ENCODE peak calls at places on chromosomes 4 and X, in five cellular contexts. Q is Peyer's patch, B is upper lobe of left lung, U is Karpas-422, G is heart left ventricle. L is an unnamed sample. For H3K27me3 and H3K4me1, the result is how much of the 10 kb centered on the place peaks cover.

GRCh38 chr4:157521916-157522315 is 301.4 kb downstream of the GRIA2 start:
- DNase-seq in Q (no peak), B (no peak), U (no peak), G (no peak), L (no peak)

GRCh38 chr4:41339812-41340809 is 83.4 kb downstream of the UCHL1 start:
- DNase-seq in Q (no peak), B (no peak), U (no peak), G (no peak), L (peak)

GRCh38 chrX:53280703-53281320 is 572 bp downstream of the IQSEC2 start:
- DNase-seq in Q (no peak), B (no peak), U (no peak), G (peak), L (peak)

GRCh38 chr4:148145475-148145874 is 296.7 kb downstream of the NR3C2 start:
- DNase-seq in Q (no peak), B (no peak), U (no peak), G (no peak), L (no peak)

GRCh38 chr4:76688737-76689078 is 209.2 kb downstream of the SOWAHB start:
- DNase-seq in Q (no peak), B (no peak), U (no peak), G (no peak), L (no peak)

GRCh38 chr4:183838987-183839712 is 66.0 kb upstream of the STOX2 start:
- DNase-seq in Q (no peak), B (peak), U (no peak), G (no peak), L (peak)

GRCh38 chrX:134146493-134146892 is 90.5 kb upstream of the CCDC160 start:
- DNase-seq in Q (no peak), B (no peak), U (no peak), G (no peak), L (peak)

GRCh38 chrX:153061732-153062131 is 5.5 kb downstream of the PNMA3 start:
- DNase-seq in Q (no peak), B (no peak), U (no peak), G (no peak), L (no peak)

GRCh38 chrX:69387559-69388487 is 116.3 kb upstream of the NALF2 start:
- DNase-seq in Q (peak), B (no peak), U (peak), G (peak), L (peak)

GRCh38 chrX:30798810-30799209 is 90.2 kb downstream of the TAB3 start:
- DNase-seq in Q (no peak), B (no peak), U (no peak), G (no peak), L (no peak)

GRCh38 chrX:2410279-2411020 is 90.3 kb downstream of the DHRSX start:
- DNase-seq in Q (no peak), B (no peak), U (no peak), G (no peak), L (peak)

GRCh38 chr4:155066871-155067270 is 141.6 kb upstream of the NPY2R start:
- DNase-seq in Q (no peak), B (no peak), U (no peak), G (no peak), L (no peak)

GRCh38 chr4:106583567-106583966 is 215.0 kb upstream of the GIMD1 start:
- DNase-seq in Q (no peak), B (no peak), U (no peak), G (no peak), L (peak)

GRCh38 chrX:33336783-33337182 is 125.4 kb upstream of the DMD start:
- DNase-seq in Q (no peak), B (no peak), U (peak), G (peak), L (peak)

GRCh38 chrX:146581981-146582712 is 227.4 kb upstream of the CXorf51B start:
- DNase-seq in Q (no peak), B (no peak), U (no peak), G (no peak), L (peak)

GRCh38 chr4:119493419-119493818 is 135.2 kb downstream of the PDE5A start:
- DNase-seq in Q (no peak), B (no peak), U (peak), G (no peak), L (no peak)

GRCh38 chr4:8376361-8377102 is 64.0 kb downstream of the ACOX3 start:
- DNase-seq in Q (no peak), B (no peak), U (no peak), G (no peak), L (no peak)

GRCh38 chr4:177339794-177340374 is 30.2 kb downstream of the NEIL3 start:
- DNase-seq in Q (no peak), B (no peak), U (peak), G (no peak), L (peak)

GRCh38 chr4:144787365-144788263 is 141.7 kb downstream of the HHIP start:
- DNase-seq in Q (no peak), B (no peak), U (peak), G (no peak), L (peak)

GRCh38 chr4:73990988-73991883 is 3.2 kb upstream of the PPBP start:
- DNase-seq in Q (no peak), B (no peak), U (no peak), G (no peak), L (no peak)

GRCh38 chr4:16264798-16265197 is 38.5 kb upstream of the TAPT1 start:
- DNase-seq in Q (no peak), B (no peak), U (peak), G (no peak), L (peak)

GRCh38 chr4:37891221-37892159 is 606 bp downstream of the TBC1D1 start:
- DNase-seq in Q (peak), B (no peak), U (peak), G (peak), L (peak)

GRCh38 chr4:47913328-47913727 is 1.1 kb downstream of the NFXL1 start:
- DNase-seq in Q (no peak), B (no peak), U (peak), G (no peak), L (peak)

GRCh38 chrX:30635630-30636029 is 17.6 kb upstream of the GK start:
- DNase-seq in Q (no peak), B (no peak), U (peak), G (no peak), L (no peak)

GRCh38 chrX:129759576-129760061 is 20.1 kb upstream of the SASH3 start:
- DNase-seq in Q (peak), B (no peak), U (no peak), G (peak), L (no peak)

GRCh38 chrX:38262715-38263620 is 42.3 kb upstream of the SRPX start:
- DNase-seq in Q (no peak), B (peak), U (no peak), G (no peak), L (no peak)

GRCh38 chrX:48972214-48973164 is 845 bp upstream of the KCND1 start:
- DNase-seq in Q (peak), B (no peak), U (peak), G (no peak), L (peak)

GRCh38 chr4:83639849-83640493 is 104.1 kb downstream of the GPAT3 start:
- DNase-seq in Q (peak), B (no peak), U (peak), G (no peak), L (peak)

GRCh38 chrX:84165716-84166115 is 22.3 kb downstream of the RPS6KA6 start:
- DNase-seq in Q (no peak), B (no peak), U (no peak), G (no peak), L (no peak)

GRCh38 chr4:185811509-185812364 is at the start of gene SORBS2:
- DNase-seq in Q (peak), B (peak), U (peak), G (peak), L (peak)

GRCh38 chr4:153541426-153542096 is 75.4 kb downstream of the TMEM131L start:
- DNase-seq in Q (no peak), B (no peak), U (no peak), G (no peak), L (no peak)

GRCh38 chr4:85398276-85398675 is 76.7 kb upstream of the ARHGAP24 start:
- DNase-seq in Q (no peak), B (no peak), U (no peak), G (peak), L (peak)

GRCh38 chrX:124212622-124213021 is 119.8 kb upstream of the TEX13D start:
- DNase-seq in Q (no peak), B (no peak), U (peak), G (no peak), L (no peak)

GRCh38 chr4:138510053-138510452 is 267.9 kb upstream of the SLC7A11 start:
- DNase-seq in Q (no peak), B (no peak), U (no peak), G (no peak), L (no peak)

GRCh38 chr4:123649644-123650356 is 253.2 kb downstream of the SPRY1 start:
- DNase-seq in Q (no peak), B (no peak), U (no peak), G (peak), L (peak)

DNA sequence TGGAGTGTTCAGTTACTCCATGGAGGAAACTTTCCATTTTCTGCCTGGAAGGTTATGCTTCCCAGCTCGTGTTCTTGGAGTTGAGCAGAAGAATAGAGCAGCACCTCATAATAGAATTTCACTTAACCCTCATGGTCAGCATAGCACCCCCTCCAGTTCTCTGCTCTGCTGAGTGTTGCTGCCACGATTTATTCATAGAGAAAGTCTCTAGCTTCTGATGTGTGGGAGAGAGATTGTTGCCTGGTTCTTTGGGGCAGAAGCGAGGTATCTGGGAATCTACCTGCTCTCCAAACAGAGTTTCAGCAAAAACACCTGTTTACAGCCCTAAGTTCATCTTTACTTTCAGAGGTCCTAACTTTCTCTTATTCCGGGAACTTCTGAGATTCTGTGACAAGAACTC is 3.9 kb upstream of the DTHD1 start:
- DNase-seq in Q (no peak), B (no peak), U (no peak), G (no peak), L (no peak)
- H3K27me3 ChIP-seq in Q (under half), B (under half), U (under half), G (under half), L (under half)

GRCh38 chrX:136166221-136166855 is 19.0 kb downstream of the FHL1 start:
- DNase-seq in Q (no peak), B (no peak), U (peak), G (no peak), L (peak)

GRCh38 chrX:136176399-136176825 is 29.1 kb downstream of the FHL1 start:
- DNase-seq in Q (no peak), B (no peak), U (no peak), G (no peak), L (no peak)

GRCh38 chrX:136168929-136169735 is 21.8 kb downstream of the FHL1 start:
- DNase-seq in Q (no peak), B (no peak), U (no peak), G (peak), L (peak)

GRCh38 chrX:136170109-136170800 is 22.9 kb downstream of the FHL1 start:
- DNase-seq in Q (no peak), B (no peak), U (no peak), G (peak), L (peak)

GRCh38 chrX:136171420-136171819 is 24.1 kb downstream of the FHL1 start:
- DNase-seq in Q (no peak), B (no peak), U (no peak), G (no peak), L (peak)
- H3K4me1 ChIP-seq in Q (under half), B (under half), U (under half), G (under half), L (under half)

GRCh38 chr4:60201052-60201673 is 999.0 kb upstream of the ADGRL3 start:
- DNase-seq in Q (no peak), B (no peak), U (peak), G (no peak), L (peak)
- H3K27me3 ChIP-seq in Q (under half), B (under half), U (under half), G (under half), L (under half)

GRCh38 chr4:108010167-108010566 is 20.5 kb downstream of the HADH start:
- DNase-seq in Q (no peak), B (no peak), U (no peak), G (no peak), L (no peak)
- H3K4me1 ChIP-seq in Q (under half), B (under half), U (under half), G (under half), L (under half)

GRCh38 chrX:116823677-116824076 is 360.9 kb upstream of the CT83 start:
- DNase-seq in Q (no peak), B (no peak), U (no peak), G (no peak), L (no peak)
- H3K27me3 ChIP-seq in Q (under half), B (under half), U (under half), G (under half), L (under half)

GRCh38 chr4:7160951-7161440 is 31.3 kb upstream of the SORCS2 start:
- DNase-seq in Q (no peak), B (no peak), U (no peak), G (no peak), L (no peak)

GRCh38 chr4:7161721-7162214 is 30.6 kb upstream of the SORCS2 start:
- DNase-seq in Q (no peak), B (no peak), U (no peak), G (no peak), L (no peak)

GRCh38 chr4:7159923-7160322 is 32.4 kb upstream of the SORCS2 start:
- DNase-seq in Q (no peak), B (no peak), U (no peak), G (no peak), L (no peak)

GRCh38 chr4:7158991-7159390 is 33.3 kb upstream of the SORCS2 start:
- DNase-seq in Q (no peak), B (no peak), U (no peak), G (no peak), L (no peak)

DNA sequence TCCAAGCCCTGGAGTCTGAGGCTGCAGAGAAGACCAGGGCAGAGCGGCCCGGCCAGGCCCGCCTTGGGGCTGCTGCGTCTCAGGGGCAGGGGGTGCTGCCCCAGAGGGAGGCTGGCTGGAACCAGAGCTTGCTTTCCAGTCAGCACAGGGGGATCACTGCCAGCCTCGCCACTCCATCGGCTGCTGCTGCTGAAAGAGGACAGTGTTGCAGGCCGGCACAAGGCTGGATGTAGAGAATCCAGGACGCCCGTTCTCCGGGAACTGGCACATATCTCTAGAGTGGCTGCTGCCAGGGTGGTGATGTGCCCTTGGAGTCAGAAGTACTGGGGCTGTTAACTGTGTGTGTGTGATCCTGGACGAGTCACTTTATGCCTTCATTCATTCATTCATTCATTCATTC is 31.9 kb upstream of the SORCS2 start:
- DNase-seq in Q (no peak), B (no peak), U (no peak), G (peak), L (no peak)
- H3K4me1 ChIP-seq in Q (under half), B (under half), U (under half), G (under half), L (under half)

GRCh38 chr4:140141196-140141845 is 12.7 kb downstream of the MAML3 start:
- DNase-seq in Q (no peak), B (no peak), U (no peak), G (no peak), L (no peak)
- H3K27me3 ChIP-seq in Q (under half), B (under half), U (under half), G (under half), L (under half)

GRCh38 chr4:110485452-110485851 is 9.5 kb downstream of the ENPEP start:
- DNase-seq in Q (no peak), B (no peak), U (no peak), G (no peak), L (no peak)

GRCh38 chr4:110484029-110484428 is 8.1 kb downstream of the ENPEP start:
- DNase-seq in Q (no peak), B (no peak), U (peak), G (no peak), L (no peak)

GRCh38 chr4:110483516-110483915 is 7.6 kb downstream of the ENPEP start:
- DNase-seq in Q (no peak), B (no peak), U (no peak), G (no peak), L (no peak)

GRCh38 chr4:110486226-110486625 is 10.3 kb downstream of the ENPEP start:
- DNase-seq in Q (no peak), B (no peak), U (no peak), G (no peak), L (no peak)

GRCh38 chr4:110484767-110485166 is 8.8 kb downstream of the ENPEP start:
- DNase-seq in Q (no peak), B (peak), U (no peak), G (no peak), L (peak)
- H3K4me1 ChIP-seq in Q (under half), B (under half), U (under half), G (under half), L (under half)

DNA sequence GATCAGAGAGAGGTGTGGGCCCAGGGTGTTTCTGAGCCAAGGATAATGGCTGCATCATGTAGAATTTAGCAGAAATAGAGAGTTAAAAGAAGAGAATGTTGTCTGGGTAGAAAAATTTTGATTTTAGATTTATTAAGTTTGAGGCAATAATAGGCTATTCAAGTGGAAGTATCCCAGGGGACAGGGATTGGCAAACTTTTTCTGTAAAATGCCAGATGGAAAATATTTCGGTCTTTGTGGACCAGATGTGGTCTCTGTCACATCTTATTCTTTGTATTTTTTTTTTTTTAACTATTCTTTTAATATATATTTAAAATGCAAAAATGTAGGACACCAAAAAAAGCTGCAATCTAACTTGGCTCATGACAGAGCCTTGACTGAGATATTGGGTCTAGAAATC is 33.1 kb downstream of the IL15 start:
- DNase-seq in Q (no peak), B (no peak), U (no peak), G (no peak), L (no peak)
- H3K27me3 ChIP-seq in Q (under half), B (under half), U (under half), G (under half), L (under half)

DNA sequence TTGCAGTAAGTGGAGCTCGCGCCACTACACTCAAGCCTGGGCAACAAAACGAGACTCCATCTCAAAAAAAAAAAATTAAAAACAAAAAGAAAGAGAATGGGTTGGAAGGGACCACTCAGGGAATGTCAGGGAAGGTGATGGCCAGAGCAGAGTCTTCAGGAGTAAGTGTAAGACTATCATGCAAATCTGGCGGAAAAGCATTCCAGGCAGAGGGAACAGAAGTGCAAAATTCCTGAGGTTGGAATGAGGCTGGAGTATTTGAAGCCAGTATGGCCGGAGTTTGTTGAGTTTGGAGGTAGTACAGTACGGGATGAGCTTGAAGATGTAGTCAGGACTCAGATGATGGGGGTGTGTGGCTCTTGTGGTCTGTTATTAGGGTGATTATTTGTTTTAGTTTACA is 7.4 kb downstream of the GALNT7 start:
- DNase-seq in Q (no peak), B (no peak), U (no peak), G (no peak), L (peak)
- H3K4me1 ChIP-seq in Q (under half), B (under half), U (half or more), G (under half), L (under half)

L was measured in mesendoderm.